ENCODE peak calls at places on chromosome 10, in four cellular contexts. One of them, this sample, is unnamed.

GRCh38 chr10:19570991-19571390 is 245.2 kb upstream of the PLXDC2 start:
- DNase-seq in T-helper 2 cell: no peak
- DNase-seq in EH: no peak
- DNase-seq in SK-N-SH: no peak
- DNase-seq in this sample: no peak

GRCh38 chr10:72812415-72812797 is 81.1 kb upstream of the OIT3 start:
- DNase-seq in T-helper 2 cell: no peak
- DNase-seq in EH: no peak
- DNase-seq in SK-N-SH: no peak
- DNase-seq in this sample: no peak

GRCh38 chr10:628386-629045 is 61.0 kb downstream of the DIP2C start:
- DNase-seq in T-helper 2 cell: no peak
- DNase-seq in EH: no peak
- DNase-seq in SK-N-SH: peak
- DNase-seq in this sample: no peak

GRCh38 chr10:110400173-110400947 is 95.6 kb upstream of the SMNDC1 start:
- DNase-seq in T-helper 2 cell: no peak
- DNase-seq in EH: peak
- DNase-seq in SK-N-SH: no peak
- DNase-seq in this sample: no peak

GRCh38 chr10:60732240-60733188 is 45.8 kb upstream of the CDK1 start:
- DNase-seq in T-helper 2 cell: no peak
- DNase-seq in EH: no peak
- DNase-seq in SK-N-SH: no peak
- DNase-seq in this sample: peak

GRCh38 chr10:97500297-97500575 is 1.5 kb downstream of the UBTD1 start:
- DNase-seq in T-helper 2 cell: no peak
- DNase-seq in EH: no peak
- DNase-seq in SK-N-SH: no peak
- DNase-seq in this sample: no peak

GRCh38 chr10:46006219-46006618 is 24.2 kb downstream of the NCOA4 start:
- DNase-seq in T-helper 2 cell: no peak
- DNase-seq in EH: peak
- DNase-seq in SK-N-SH: no peak
- DNase-seq in this sample: no peak

GRCh38 chr10:29177266-29177832 is 111.5 kb upstream of the LYZL1 start:
- DNase-seq in T-helper 2 cell: no peak
- DNase-seq in EH: peak
- DNase-seq in SK-N-SH: no peak
- DNase-seq in this sample: no peak

GRCh38 chr10:132571565-132572544 is 34.3 kb downstream of the INPP5A start:
- DNase-seq in T-helper 2 cell: peak
- DNase-seq in EH: peak
- DNase-seq in SK-N-SH: peak
- DNase-seq in this sample: peak

GRCh38 chr10:24751716-24752115 is 28.0 kb upstream of the ARHGAP21 start:
- DNase-seq in T-helper 2 cell: no peak
- DNase-seq in EH: no peak
- DNase-seq in SK-N-SH: no peak
- DNase-seq in this sample: no peak

GRCh38 chr10:30755474-30755873 is 125.9 kb upstream of the LYZL2 start:
- DNase-seq in T-helper 2 cell: no peak
- DNase-seq in EH: peak
- DNase-seq in SK-N-SH: no peak
- DNase-seq in this sample: no peak